ENCODE peak calls at places on chromosomes 6 and 20, in five cellular contexts. X is pancreas, H is K562, T is breast epithelium, O is IMR-90. W is an unnamed sample. For H3K36me3 and H3K9me3, the result is how much of the 10 kb centered on the place peaks cover.

GRCh38 chr20:12358655-12359009 is 440.9 kb downstream of the BTBD3 start:
- DNase-seq in T (no peak), H (no peak), O (no peak), X (no peak), W (no peak)

GRCh38 chr6:90658497-90658896 is 71.6 kb upstream of the MAP3K7 start:
- DNase-seq in H (no peak), O (no peak), X (no peak), T (no peak), W (no peak)

GRCh38 chr6:108526739-108527174 is 34.0 kb upstream of the FOXO3 start:
- DNase-seq in X (no peak), H (peak), T (no peak), O (peak), W (peak)

GRCh38 chr20:18524646-18525045 is 16.9 kb downstream of the SEC23B start:
- DNase-seq in T (no peak), X (no peak), H (no peak), O (peak), W (no peak)

GRCh38 chr6:12265795-12266194 is 24.4 kb upstream of the EDN1 start:
- DNase-seq in T (no peak), H (no peak), X (no peak), O (peak), W (no peak)

GRCh38 chr6:139591075-139591474 is 216.6 kb upstream of the CITED2 start:
- DNase-seq in O (peak), H (no peak), X (no peak), T (no peak), W (no peak)

GRCh38 chr6:81978230-81978629 is 225.7 kb upstream of the TENT5A start:
- DNase-seq in X (no peak), H (no peak), O (peak), T (no peak), W (no peak)

GRCh38 chr6:156972145-156972544 is 195.0 kb downstream of the ARID1B start:
- DNase-seq in H (no peak), X (no peak), T (no peak), O (no peak), W (no peak)

GRCh38 chr6:152233547-152234320 is 403.4 kb downstream of the SYNE1 start:
- DNase-seq in X (no peak), H (no peak), O (no peak), T (no peak), W (no peak)

GRCh38 chr20:38109657-38110524 is 55.2 kb downstream of the TGM2 start:
- DNase-seq in X (no peak), H (peak), O (peak), T (peak), W (no peak)

GRCh38 chr6:27766405-27766804 is 145.8 kb downstream of the OR2B2 start:
- DNase-seq in X (no peak), T (no peak), H (no peak), O (no peak), W (no peak)

GRCh38 chr20:11544029-11544678 is 373.5 kb upstream of the BTBD3 start:
- DNase-seq in O (peak), X (no peak), T (no peak), H (peak), W (peak)

GRCh38 chr6:1406306-1407058 is 17.1 kb downstream of the FOXF2 start:
- DNase-seq in X (peak), O (peak), H (no peak), T (no peak), W (no peak)

GRCh38 chr6:148240866-148241477 is 101.7 kb upstream of the SASH1 start:
- DNase-seq in T (no peak), O (peak), X (no peak), H (no peak), W (no peak)

GRCh38 chr20:12956303-12956702 is 52.5 kb upstream of the SPTLC3 start:
- DNase-seq in H (no peak), T (no peak), X (no peak), O (no peak), W (no peak)

GRCh38 chr6:13261464-13261994 is 66.8 kb downstream of the TBC1D7 start:
- DNase-seq in T (no peak), H (no peak), O (no peak), X (no peak), W (peak)

GRCh38 chr6:45959534-45960195 is 56.0 kb downstream of the CLIC5 start:
- DNase-seq in X (no peak), O (no peak), H (no peak), T (no peak), W (no peak)

GRCh38 chr6:3545156-3545555 is 88.3 kb upstream of the SLC22A23 start:
- DNase-seq in T (no peak), X (no peak), O (no peak), H (no peak), W (peak)

GRCh38 chr20:10505320-10506226 is 70.5 kb downstream of the SLX4IP start:
- DNase-seq in H (peak), T (peak), X (no peak), O (peak), W (no peak)

GRCh38 chr6:5695260-5696245 is 311.2 kb downstream of the NRN1 start:
- DNase-seq in T (no peak), X (no peak), H (no peak), O (peak), W (peak)

GRCh38 chr20:4728121-4728520 is 6.4 kb downstream of the PRND start:
- DNase-seq in H (no peak), T (no peak), X (no peak), O (peak), W (no peak)

GRCh38 chr6:112017760-112018537 is 36.0 kb upstream of the CCN6 start:
- DNase-seq in T (no peak), X (no peak), H (no peak), O (no peak), W (no peak)

GRCh38 chr20:32406701-32407100 is 48.6 kb downstream of the ASXL1 start:
- DNase-seq in T (no peak), H (no peak), O (no peak), X (no peak), W (no peak)

GRCh38 chr20:32400476-32400875 is 42.3 kb downstream of the ASXL1 start:
- DNase-seq in X (no peak), T (no peak), O (no peak), H (no peak), W (no peak)

DNA sequence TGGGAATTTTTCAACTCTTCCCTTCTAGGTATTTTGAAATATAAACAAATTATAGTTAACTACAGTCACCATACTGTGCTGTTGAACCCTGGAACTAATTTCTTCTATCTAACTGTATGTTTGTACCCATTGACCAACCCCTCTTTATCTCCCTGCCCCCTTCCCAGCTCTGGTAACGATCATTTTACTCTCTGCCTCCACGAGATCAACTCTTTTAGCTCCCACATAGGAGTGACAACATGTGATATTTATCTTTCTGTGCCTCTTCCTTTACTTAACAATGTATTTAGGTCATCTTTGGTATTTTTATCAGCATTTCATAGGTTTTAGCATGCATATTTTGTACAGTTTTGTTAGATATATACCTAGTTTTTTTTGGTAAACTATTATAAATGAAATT is 45.9 kb downstream of the ASXL1 start:
- DNase-seq in O (no peak), T (no peak), X (no peak), H (peak), W (no peak)
- H3K36me3 ChIP-seq in O (under half), T (under half), X (under half), H (under half), W (under half)

DNA sequence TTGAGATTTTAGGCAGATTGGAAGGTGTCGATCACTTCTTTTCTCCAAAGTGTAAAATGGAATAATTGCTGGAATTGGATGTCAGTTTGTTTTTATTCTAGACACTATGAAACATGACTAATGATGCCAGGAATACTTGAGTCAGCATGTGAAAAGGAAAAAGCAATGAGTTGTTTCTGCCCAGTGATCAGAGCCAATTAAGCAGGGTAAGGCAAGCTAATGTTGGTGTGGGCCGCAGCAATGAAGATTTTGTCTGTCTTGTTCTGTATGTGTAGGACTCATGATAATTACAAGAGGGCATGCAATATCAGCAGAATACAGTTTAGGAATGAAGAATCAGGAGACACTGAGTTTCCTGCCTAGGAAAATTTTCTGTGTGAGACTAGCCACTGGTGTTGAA is 110.3 kb downstream of the CARMIL1 start:
- DNase-seq in O (no peak), X (no peak), T (no peak), H (no peak), W (no peak)
- H3K27ac ChIP-seq in O (no peak), X (no peak), T (peak), H (no peak), W (no peak)

GRCh38 chr6:100461273-100461919 is 3.3 kb downstream of the SIM1 start:
- DNase-seq in X (peak), T (no peak), O (no peak), H (no peak), W (no peak)
- H3K9me3 ChIP-seq in X (under half), T (under half), O (under half), H (under half), W (under half)

GRCh38 chr6:73481969-73482368 is 20.4 kb downstream of the MTO1 start:
- DNase-seq in T (no peak), X (no peak), O (no peak), H (no peak), W (no peak)
- H3K36me3 ChIP-seq in T (under half), X (under half), O (under half), H (half or more), W (under half)

GRCh38 chr20:58900292-58900931 is 47.9 kb downstream of the GNAS start:
- DNase-seq in H (no peak), T (no peak), X (no peak), O (no peak), W (no peak)

GRCh38 chr20:58906111-58906510 is 53.6 kb downstream of the GNAS start:
- DNase-seq in H (no peak), T (no peak), X (no peak), O (no peak), W (no peak)

GRCh38 chr20:58905236-58905635 is 52.7 kb downstream of the GNAS start:
- DNase-seq in H (no peak), X (no peak), O (no peak), T (no peak), W (no peak)

GRCh38 chr20:58902003-58902402 is 49.5 kb downstream of the GNAS start:
- DNase-seq in H (no peak), X (no peak), T (no peak), O (no peak), W (no peak)

DNA sequence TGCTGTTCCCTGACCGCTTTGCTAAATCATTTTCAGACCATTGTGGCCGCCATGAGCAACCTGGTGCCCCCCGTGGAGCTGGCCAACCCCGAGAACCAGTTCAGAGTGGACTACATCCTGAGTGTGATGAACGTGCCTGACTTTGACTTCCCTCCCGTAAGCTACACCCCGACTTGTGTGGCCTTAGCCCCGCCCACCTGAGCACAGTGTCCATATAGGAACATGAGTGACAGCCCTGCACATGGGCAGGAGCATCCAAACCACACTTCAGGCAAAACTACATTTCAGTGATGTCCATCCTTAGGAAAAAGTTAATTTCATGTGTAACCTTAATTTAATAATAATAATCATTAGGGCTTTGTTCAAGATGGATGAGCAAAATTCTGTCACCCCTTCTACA is 51.1 kb downstream of the GNAS start:
- DNase-seq in H (no peak), T (no peak), X (no peak), O (no peak), W (no peak)
- H3K27ac ChIP-seq in H (no peak), T (no peak), X (no peak), O (no peak), W (no peak)

GRCh38 chr20:41594514-41595322 is 23.5 kb downstream of the CHD6 start:
- DNase-seq in X (no peak), O (no peak), T (no peak), H (no peak), W (no peak)
- H3K9me3 ChIP-seq in X (under half), O (under half), T (under half), H (under half), W (under half)

DNA sequence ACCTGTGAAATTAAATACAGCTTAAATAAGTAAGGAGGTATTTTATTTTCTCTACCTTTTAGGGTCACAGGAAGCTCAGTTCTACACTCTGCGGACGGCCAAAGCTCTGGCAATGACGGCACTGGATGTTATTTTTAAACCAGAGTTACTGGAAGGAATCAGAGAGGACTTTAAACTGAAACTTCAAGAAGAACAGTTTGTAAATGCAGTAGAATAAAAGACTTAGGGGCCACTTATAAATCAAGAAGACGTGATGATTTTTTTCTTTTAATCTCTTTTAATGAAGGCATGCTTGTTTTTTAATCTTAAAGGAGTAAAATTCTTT is 16.2 kb downstream of the PM20D2 start:
- DNase-seq in X (no peak), H (no peak), T (no peak), O (no peak), W (no peak)
- H3K36me3 ChIP-seq in X (under half), H (under half), T (under half), O (under half), W (half or more)

W was measured in Karpas-422.